ENCODE peak calls at places on chromosomes 3 and 15, in seven cellular contexts. Z is PC-3, P is GM23338, F is GM23248, J is HCT116, L is neural progenitor cell, I is hepatocyte. H is an unnamed sample.

GRCh38 chr15:77901921-77902750 is 175.4 kb downstream of the TBC1D2B start:
- DNase-seq in Z (no peak), P (peak), F (no peak), J (no peak), L (peak), I (no peak), H (no peak)

GRCh38 chr3:18840535-18841137 is 307.7 kb upstream of the KCNH8 start:
- DNase-seq in Z (peak), P (no peak), F (no peak), J (no peak), L (no peak), I (no peak), H (no peak)

GRCh38 chr3:133208184-133208583 is 170.0 kb downstream of the TMEM108 start:
- DNase-seq in Z (no peak), P (no peak), F (no peak), J (no peak), L (no peak), I (peak), H (no peak)

GRCh38 chr15:61295239-61295638 is 66.1 kb upstream of the RORA start:
- DNase-seq in Z (no peak), P (no peak), F (no peak), J (no peak), L (peak), I (no peak), H (no peak)

GRCh38 chr3:29538610-29538958 is 257.7 kb downstream of the RBMS3 start:
- DNase-seq in Z (no peak), P (no peak), F (no peak), J (no peak), L (no peak), I (no peak), H (no peak)

GRCh38 chr3:46091971-46092703 is 64.9 kb upstream of the XCR1 start:
- DNase-seq in Z (no peak), P (no peak), F (no peak), J (no peak), L (no peak), I (no peak), H (no peak)

GRCh38 chr3:154022603-154023002 is 98.6 kb upstream of the ARHGEF26 start:
- DNase-seq in Z (no peak), P (no peak), F (no peak), J (no peak), L (no peak), I (no peak), H (no peak)

GRCh38 chr3:70064194-70064787 is 64.8 kb downstream of the SAMMSON start:
- DNase-seq in Z (peak), P (peak), F (peak), J (peak), L (peak), I (peak), H (peak)

GRCh38 chr3:44363591-44363990 is 25.0 kb downstream of the TCAIM start:
- DNase-seq in Z (no peak), P (no peak), F (no peak), J (no peak), L (no peak), I (peak), H (no peak)

GRCh38 chr3:119436977-119437376 is 26.4 kb downstream of the TMEM39A start:
- DNase-seq in Z (no peak), P (no peak), F (no peak), J (no peak), L (no peak), I (no peak), H (no peak)

GRCh38 chr3:30467596-30468238 is 138.7 kb upstream of the TGFBR2 start:
- DNase-seq in Z (peak), P (no peak), F (peak), J (no peak), L (no peak), I (no peak), H (no peak)

GRCh38 chr3:45547764-45548683 is 46.5 kb upstream of the LIMD1 start:
- DNase-seq in Z (no peak), P (no peak), F (peak), J (no peak), L (no peak), I (no peak), H (no peak)

GRCh38 chr15:62647195-62647865 is 395.2 kb upstream of the TPM1 start:
- DNase-seq in Z (peak), P (no peak), F (peak), J (peak), L (no peak), I (no peak), H (peak)

GRCh38 chr3:126056123-126056522 is 27.8 kb downstream of the SLC41A3 start:
- DNase-seq in Z (no peak), P (no peak), F (no peak), J (no peak), L (no peak), I (no peak), H (no peak)

GRCh38 chr3:32216172-32216783 is 22.2 kb upstream of the CMTM8 start:
- DNase-seq in Z (no peak), P (no peak), F (no peak), J (no peak), L (no peak), I (peak), H (no peak)

GRCh38 chr15:86316216-86316615 is 236.5 kb downstream of the AGBL1 start:
- DNase-seq in Z (no peak), P (no peak), F (no peak), J (no peak), L (no peak), I (no peak), H (no peak)
- TF ChIP-seq EZH2 in Z (no peak), P (no peak), F (no peak), J (no peak), L (no peak), I (no peak), H (no peak)

DNA sequence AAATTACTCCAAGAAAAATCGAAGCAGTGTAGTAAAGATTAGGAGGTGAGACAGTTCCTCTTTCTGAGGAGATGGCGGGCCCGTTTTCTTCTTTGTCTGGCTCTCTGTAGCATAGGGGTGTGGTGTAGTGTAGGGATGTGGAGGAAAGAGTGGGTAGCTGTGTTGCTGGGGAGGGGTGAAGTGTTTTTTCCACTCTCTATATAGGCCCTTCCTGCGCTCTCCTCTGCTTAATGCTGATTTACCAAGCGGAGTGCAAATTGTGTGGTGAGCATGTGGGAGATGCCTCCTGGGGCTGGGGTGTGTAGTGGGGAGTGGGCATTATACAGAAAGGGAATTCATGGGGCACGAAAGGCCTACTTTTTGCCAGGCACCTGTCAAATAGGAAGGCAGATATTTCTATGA is 94.9 kb downstream of the ST6GAL1 start:
- DNase-seq in Z (no peak), P (no peak), F (no peak), J (no peak), L (no peak), I (no peak), H (no peak)
- TF ChIP-seq EZH2phosphoT487 in Z (no peak), P (no peak), F (no peak), J (no peak), L (no peak), I (no peak), H (no peak)

GRCh38 chr3:136840252-136840651 is 21.3 kb downstream of the SLC35G2 start:
- DNase-seq in Z (no peak), P (no peak), F (peak), J (no peak), L (no peak), I (no peak), H (no peak)

GRCh38 chr3:136838641-136839555 is 20.0 kb downstream of the SLC35G2 start:
- DNase-seq in Z (peak), P (no peak), F (peak), J (no peak), L (no peak), I (no peak), H (no peak)

GRCh38 chr3:136839556-136839931 is 20.6 kb downstream of the SLC35G2 start:
- DNase-seq in Z (no peak), P (no peak), F (no peak), J (no peak), L (no peak), I (no peak), H (no peak)

GRCh38 chr3:136842294-136842693 is 19.7 kb upstream of the NCK1 start:
- DNase-seq in Z (no peak), P (peak), F (no peak), J (no peak), L (no peak), I (no peak), H (no peak)

DNA sequence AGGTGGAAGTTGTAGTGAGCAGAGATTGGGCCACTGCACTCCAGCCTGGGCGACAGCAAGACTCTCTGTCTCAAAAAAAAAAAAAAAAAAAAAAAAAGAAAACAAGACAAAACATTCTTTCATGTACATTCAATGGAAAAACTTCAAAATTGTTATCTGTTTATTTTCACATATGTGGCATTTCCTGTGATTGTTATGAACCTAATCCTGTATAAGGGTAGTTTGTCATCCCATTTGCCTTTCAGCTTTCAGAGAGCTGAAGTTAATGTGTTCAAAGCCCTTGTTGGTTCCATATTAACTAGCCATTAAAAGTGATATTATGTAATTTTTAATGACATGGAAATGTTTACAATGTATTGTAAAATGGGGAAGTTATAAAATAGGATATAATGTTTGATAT is 17.3 kb upstream of the NCK1 start:
- DNase-seq in Z (no peak), P (no peak), F (no peak), J (no peak), L (no peak), I (no peak), H (no peak)
- TF ChIP-seq EZH2 in Z (no peak), P (no peak), F (no peak), J (no peak), L (no peak), I (no peak), H (no peak)

GRCh38 chr3:62439176-62439813 is 65.9 kb upstream of the FEZF2 start:
- DNase-seq in Z (no peak), P (peak), F (no peak), J (no peak), L (no peak), I (no peak), H (no peak)

GRCh38 chr3:62446337-62446940 is 73.1 kb upstream of the FEZF2 start:
- DNase-seq in Z (no peak), P (no peak), F (no peak), J (no peak), L (no peak), I (no peak), H (no peak)

GRCh38 chr3:62439978-62440377 is 66.6 kb upstream of the FEZF2 start:
- DNase-seq in Z (no peak), P (no peak), F (no peak), J (no peak), L (no peak), I (no peak), H (no peak)

GRCh38 chr3:62445267-62445666 is 71.9 kb upstream of the FEZF2 start:
- DNase-seq in Z (no peak), P (peak), F (peak), J (no peak), L (no peak), I (peak), H (peak)
- TF ChIP-seq EZH2phosphoT487 in Z (no peak), P (no peak), F (no peak), J (no peak), L (no peak), I (no peak), H (no peak)

GRCh38 chr3:128486692-128487537 is 6.1 kb downstream of the GATA2 start:
- DNase-seq in Z (peak), P (peak), F (peak), J (no peak), L (peak), I (no peak), H (no peak)
- TF ChIP-seq EZH2 in Z (no peak), P (peak), F (no peak), J (no peak), L (peak), I (peak), H (no peak)

DNA sequence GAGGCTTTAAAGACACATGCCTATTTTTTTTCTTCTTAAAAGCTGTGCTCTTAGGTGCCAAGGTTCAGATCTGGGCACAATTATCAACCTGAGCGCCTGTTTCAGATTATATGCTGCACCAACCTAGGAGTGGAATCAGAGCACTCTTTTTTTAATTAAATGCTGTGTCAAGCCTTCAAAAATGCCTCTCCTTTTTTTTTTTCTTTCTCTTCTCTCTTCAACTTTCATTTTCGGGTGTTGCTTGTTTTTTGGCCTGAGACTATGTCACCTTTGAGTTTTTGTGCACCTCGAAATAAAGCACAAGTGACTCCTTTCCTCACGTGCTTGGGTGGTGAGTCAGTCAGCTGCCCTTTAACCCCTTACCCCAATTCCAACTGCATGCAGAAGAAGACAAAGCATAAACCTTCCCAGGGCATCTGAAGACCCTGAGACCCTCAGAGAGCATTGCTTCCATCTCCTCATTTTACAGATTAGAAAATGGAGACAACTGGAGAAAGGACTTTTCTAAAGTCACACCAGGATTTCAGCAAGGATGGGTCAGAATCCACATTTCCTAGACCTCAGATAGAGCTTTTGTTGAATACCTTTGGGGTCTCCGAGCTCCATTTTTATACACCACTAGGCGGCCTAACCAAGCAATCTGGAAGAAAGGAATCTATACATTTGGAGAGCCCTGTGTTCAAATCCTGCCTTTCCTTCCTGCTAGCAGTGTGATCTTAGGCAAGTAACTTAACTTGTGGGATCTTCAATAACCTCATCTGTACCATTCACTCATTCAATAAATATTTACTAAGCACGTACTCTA is 631 bp upstream of the PRICKLE2 start:
- DNase-seq in Z (no peak), P (peak), F (peak), J (no peak), L (no peak), I (no peak), H (peak)
- TF ChIP-seq EZH2phosphoT487 in Z (no peak), P (no peak), F (no peak), J (no peak), L (no peak), I (no peak), H (no peak)

GRCh38 chr3:183692436-183692835 is 5.2 kb upstream of the YEATS2 start:
- DNase-seq in Z (no peak), P (no peak), F (no peak), J (no peak), L (no peak), I (peak), H (no peak)
- TF ChIP-seq EZH2 in Z (no peak), P (no peak), F (no peak), J (no peak), L (no peak), I (no peak), H (no peak)